ENCODE peak calls at places on chromosomes 16 and 17, in eight cellular contexts. One of them, this sample, is unnamed.

GRCh38 chr16:23452221-23452571 is 793 bp downstream of the COG7 start:
- DNase-seq in stimulated activated CD4-positive, alpha-beta T cell treated with anti-CD3 and anti-CD28 coated beads, Interleukin-12 subunit alpha, Interleukin-12 subunit beta, amount 100 ng/mL, for 4 hours: no peak
- DNase-seq in NCI-H345: no peak
- DNase-seq in HFFc6: no peak
- DNase-seq in NCI-H460: no peak
- DNase-seq in stimulated activated CD8-positive, alpha-beta memory T cell treated with anti-CD3 and anti-CD28 coated beads, Interleukin-4, amount 100 ng/mL, for 1 hour: no peak
- DNase-seq in A172: no peak
- DNase-seq in NT2/D1: no peak
- DNase-seq in this sample: no peak

GRCh38 chr16:11307639-11308492 is 26.7 kb upstream of the PRM1 start:
- DNase-seq in NCI-H460: no peak
- DNase-seq in A172: no peak
- DNase-seq in stimulated activated CD4-positive, alpha-beta T cell treated with anti-CD3 and anti-CD28 coated beads, Interleukin-12 subunit alpha, Interleukin-12 subunit beta, amount 100 ng/mL, for 4 hours: no peak
- DNase-seq in NT2/D1: no peak
- DNase-seq in NCI-H345: no peak
- DNase-seq in stimulated activated CD8-positive, alpha-beta memory T cell treated with anti-CD3 and anti-CD28 coated beads, Interleukin-4, amount 100 ng/mL, for 1 hour: no peak
- DNase-seq in HFFc6: no peak
- DNase-seq in this sample: no peak

GRCh38 chr17:58484600-58484999 is 3.6 kb downstream of the HSF5 start:
- DNase-seq in NCI-H460: no peak
- DNase-seq in NCI-H345: no peak
- DNase-seq in HFFc6: no peak
- DNase-seq in A172: no peak
- DNase-seq in NT2/D1: no peak
- DNase-seq in stimulated activated CD8-positive, alpha-beta memory T cell treated with anti-CD3 and anti-CD28 coated beads, Interleukin-4, amount 100 ng/mL, for 1 hour: no peak
- DNase-seq in stimulated activated CD4-positive, alpha-beta T cell treated with anti-CD3 and anti-CD28 coated beads, Interleukin-12 subunit alpha, Interleukin-12 subunit beta, amount 100 ng/mL, for 4 hours: no peak
- DNase-seq in this sample: no peak

GRCh38 chr17:49739662-49740271 is 24.2 kb downstream of the FAM117A start:
- DNase-seq in NCI-H460: no peak
- DNase-seq in NT2/D1: no peak
- DNase-seq in A172: no peak
- DNase-seq in HFFc6: no peak
- DNase-seq in stimulated activated CD8-positive, alpha-beta memory T cell treated with anti-CD3 and anti-CD28 coated beads, Interleukin-4, amount 100 ng/mL, for 1 hour: peak
- DNase-seq in NCI-H345: peak
- DNase-seq in stimulated activated CD4-positive, alpha-beta T cell treated with anti-CD3 and anti-CD28 coated beads, Interleukin-12 subunit alpha, Interleukin-12 subunit beta, amount 100 ng/mL, for 4 hours: peak
- DNase-seq in this sample: no peak

GRCh38 chr16:86984286-86984685 is 332.9 kb downstream of the C16orf95 start:
- DNase-seq in stimulated activated CD8-positive, alpha-beta memory T cell treated with anti-CD3 and anti-CD28 coated beads, Interleukin-4, amount 100 ng/mL, for 1 hour: no peak
- DNase-seq in A172: no peak
- DNase-seq in stimulated activated CD4-positive, alpha-beta T cell treated with anti-CD3 and anti-CD28 coated beads, Interleukin-12 subunit alpha, Interleukin-12 subunit beta, amount 100 ng/mL, for 4 hours: no peak
- DNase-seq in NCI-H460: no peak
- DNase-seq in HFFc6: no peak
- DNase-seq in NCI-H345: no peak
- DNase-seq in NT2/D1: no peak
- DNase-seq in this sample: no peak

GRCh38 chr16:53372942-53373871 is 61.1 kb upstream of the RBL2 start:
- DNase-seq in stimulated activated CD4-positive, alpha-beta T cell treated with anti-CD3 and anti-CD28 coated beads, Interleukin-12 subunit alpha, Interleukin-12 subunit beta, amount 100 ng/mL, for 4 hours: peak
- DNase-seq in NCI-H460: no peak
- DNase-seq in NCI-H345: peak
- DNase-seq in A172: no peak
- DNase-seq in HFFc6: no peak
- DNase-seq in stimulated activated CD8-positive, alpha-beta memory T cell treated with anti-CD3 and anti-CD28 coated beads, Interleukin-4, amount 100 ng/mL, for 1 hour: peak
- DNase-seq in NT2/D1: peak
- DNase-seq in this sample: no peak

GRCh38 chr17:43860927-43861622 is 14.1 kb downstream of the CD300LG start:
- DNase-seq in NCI-H460: no peak
- DNase-seq in NCI-H345: no peak
- DNase-seq in stimulated activated CD8-positive, alpha-beta memory T cell treated with anti-CD3 and anti-CD28 coated beads, Interleukin-4, amount 100 ng/mL, for 1 hour: no peak
- DNase-seq in A172: no peak
- DNase-seq in HFFc6: no peak
- DNase-seq in stimulated activated CD4-positive, alpha-beta T cell treated with anti-CD3 and anti-CD28 coated beads, Interleukin-12 subunit alpha, Interleukin-12 subunit beta, amount 100 ng/mL, for 4 hours: no peak
- DNase-seq in NT2/D1: no peak
- DNase-seq in this sample: no peak

GRCh38 chr16:56783332-56783731 is 53.4 kb downstream of the NUP93 start:
- DNase-seq in stimulated activated CD8-positive, alpha-beta memory T cell treated with anti-CD3 and anti-CD28 coated beads, Interleukin-4, amount 100 ng/mL, for 1 hour: no peak
- DNase-seq in A172: no peak
- DNase-seq in HFFc6: no peak
- DNase-seq in NCI-H460: no peak
- DNase-seq in stimulated activated CD4-positive, alpha-beta T cell treated with anti-CD3 and anti-CD28 coated beads, Interleukin-12 subunit alpha, Interleukin-12 subunit beta, amount 100 ng/mL, for 4 hours: no peak
- DNase-seq in NCI-H345: no peak
- DNase-seq in NT2/D1: no peak
- DNase-seq in this sample: no peak

GRCh38 chr17:7881655-7882054 is 6.9 kb upstream of the CHD3 start:
- DNase-seq in NT2/D1: no peak
- DNase-seq in NCI-H460: no peak
- DNase-seq in A172: no peak
- DNase-seq in NCI-H345: peak
- DNase-seq in stimulated activated CD8-positive, alpha-beta memory T cell treated with anti-CD3 and anti-CD28 coated beads, Interleukin-4, amount 100 ng/mL, for 1 hour: no peak
- DNase-seq in HFFc6: no peak
- DNase-seq in stimulated activated CD4-positive, alpha-beta T cell treated with anti-CD3 and anti-CD28 coated beads, Interleukin-12 subunit alpha, Interleukin-12 subunit beta, amount 100 ng/mL, for 4 hours: no peak
- DNase-seq in this sample: no peak

GRCh38 chr17:75260679-75261335 is 599 bp downstream of the GGA3 start:
- DNase-seq in NCI-H460: no peak
- DNase-seq in NCI-H345: no peak
- DNase-seq in HFFc6: no peak
- DNase-seq in stimulated activated CD4-positive, alpha-beta T cell treated with anti-CD3 and anti-CD28 coated beads, Interleukin-12 subunit alpha, Interleukin-12 subunit beta, amount 100 ng/mL, for 4 hours: peak
- DNase-seq in NT2/D1: no peak
- DNase-seq in stimulated activated CD8-positive, alpha-beta memory T cell treated with anti-CD3 and anti-CD28 coated beads, Interleukin-4, amount 100 ng/mL, for 1 hour: no peak
- DNase-seq in A172: no peak
- DNase-seq in this sample: no peak

GRCh38 chr16:10741844-10742243 is 1.8 kb upstream of the NUBP1 start:
- DNase-seq in HFFc6: no peak
- DNase-seq in NT2/D1: no peak
- DNase-seq in NCI-H345: no peak
- DNase-seq in A172: no peak
- DNase-seq in stimulated activated CD8-positive, alpha-beta memory T cell treated with anti-CD3 and anti-CD28 coated beads, Interleukin-4, amount 100 ng/mL, for 1 hour: no peak
- DNase-seq in NCI-H460: no peak
- DNase-seq in stimulated activated CD4-positive, alpha-beta T cell treated with anti-CD3 and anti-CD28 coated beads, Interleukin-12 subunit alpha, Interleukin-12 subunit beta, amount 100 ng/mL, for 4 hours: no peak
- DNase-seq in this sample: no peak

GRCh38 chr16:52529226-52529625 is 17.7 kb downstream of the TOX3 start:
- DNase-seq in HFFc6: no peak
- DNase-seq in NCI-H345: no peak
- DNase-seq in A172: no peak
- DNase-seq in NT2/D1: no peak
- DNase-seq in NCI-H460: no peak
- DNase-seq in stimulated activated CD8-positive, alpha-beta memory T cell treated with anti-CD3 and anti-CD28 coated beads, Interleukin-4, amount 100 ng/mL, for 1 hour: no peak
- DNase-seq in stimulated activated CD4-positive, alpha-beta T cell treated with anti-CD3 and anti-CD28 coated beads, Interleukin-12 subunit alpha, Interleukin-12 subunit beta, amount 100 ng/mL, for 4 hours: no peak
- DNase-seq in this sample: no peak

This sample was measured in HTR-8/SVneo.